ENCODE peak calls at places on chromosomes 2 and 18, in six cellular contexts. One of them, this sample, is unnamed. For H3K4me1, the result is how much of the 10 kb centered on the place peaks cover.

GRCh38 chr2:83042053-83042452 is 1417.0 kb downstream of the SUCLG1 start:
- DNase-seq in OCI-LY7: no peak
- DNase-seq in lower lobe of right lung: no peak
- DNase-seq in HepG2: no peak
- DNase-seq in Karpas-422: no peak
- DNase-seq in SJSA1: no peak
- DNase-seq in this sample: no peak

GRCh38 chr18:3457261-3457724 is 7.3 kb downstream of the TGIF1 start:
- DNase-seq in OCI-LY7: no peak
- DNase-seq in lower lobe of right lung: no peak
- DNase-seq in HepG2: no peak
- DNase-seq in Karpas-422: no peak
- DNase-seq in SJSA1: no peak
- DNase-seq in this sample: no peak

GRCh38 chr2:179031731-179032408 is 18.1 kb downstream of the CCDC141 start:
- DNase-seq in OCI-LY7: peak
- DNase-seq in lower lobe of right lung: no peak
- DNase-seq in HepG2: no peak
- DNase-seq in Karpas-422: no peak
- DNase-seq in SJSA1: no peak
- DNase-seq in this sample: no peak

GRCh38 chr2:32772623-32773221 is 144.9 kb downstream of the TTC27 start:
- DNase-seq in OCI-LY7: peak
- DNase-seq in lower lobe of right lung: no peak
- DNase-seq in HepG2: peak
- DNase-seq in Karpas-422: peak
- DNase-seq in SJSA1: no peak
- DNase-seq in this sample: no peak

GRCh38 chr2:96533292-96534073 is 3.1 kb upstream of the ARID5A start:
- DNase-seq in OCI-LY7: no peak
- DNase-seq in lower lobe of right lung: peak
- DNase-seq in HepG2: no peak
- DNase-seq in Karpas-422: peak
- DNase-seq in SJSA1: no peak
- DNase-seq in this sample: peak

GRCh38 chr2:96131152-96131817 is 7.0 kb downstream of the ASTL start:
- DNase-seq in OCI-LY7: no peak
- DNase-seq in lower lobe of right lung: no peak
- DNase-seq in HepG2: no peak
- DNase-seq in Karpas-422: no peak
- DNase-seq in SJSA1: no peak
- DNase-seq in this sample: no peak

GRCh38 chr2:152646775-152647174 is 70.5 kb downstream of the PRPF40A start:
- DNase-seq in OCI-LY7: no peak
- DNase-seq in lower lobe of right lung: no peak
- DNase-seq in HepG2: peak
- DNase-seq in Karpas-422: no peak
- DNase-seq in SJSA1: no peak
- DNase-seq in this sample: no peak

GRCh38 chr2:170170281-170171035 is 7.5 kb upstream of the MYO3B start:
- DNase-seq in OCI-LY7: no peak
- DNase-seq in lower lobe of right lung: no peak
- DNase-seq in HepG2: no peak
- DNase-seq in Karpas-422: no peak
- DNase-seq in SJSA1: no peak
- DNase-seq in this sample: no peak

GRCh38 chr2:175126661-175127060 is 41.3 kb downstream of the ATF2 start:
- DNase-seq in OCI-LY7: no peak
- DNase-seq in lower lobe of right lung: no peak
- DNase-seq in HepG2: no peak
- DNase-seq in Karpas-422: no peak
- DNase-seq in SJSA1: no peak
- DNase-seq in this sample: peak
- H3K4me1 ChIP-seq in OCI-LY7: under half
- H3K4me1 ChIP-seq in lower lobe of right lung: under half
- H3K4me1 ChIP-seq in HepG2: under half
- H3K4me1 ChIP-seq in Karpas-422: under half
- H3K4me1 ChIP-seq in SJSA1: under half
- H3K4me1 ChIP-seq in this sample: under half

GRCh38 chr18:25278415-25278814 is 73.6 kb downstream of the ZNF521 start:
- DNase-seq in OCI-LY7: no peak
- DNase-seq in lower lobe of right lung: no peak
- DNase-seq in HepG2: no peak
- DNase-seq in Karpas-422: no peak
- DNase-seq in SJSA1: no peak
- DNase-seq in this sample: no peak
- H3K4me1 ChIP-seq in OCI-LY7: under half
- H3K4me1 ChIP-seq in lower lobe of right lung: under half
- H3K4me1 ChIP-seq in HepG2: under half
- H3K4me1 ChIP-seq in Karpas-422: under half
- H3K4me1 ChIP-seq in SJSA1: under half
- H3K4me1 ChIP-seq in this sample: under half

DNA sequence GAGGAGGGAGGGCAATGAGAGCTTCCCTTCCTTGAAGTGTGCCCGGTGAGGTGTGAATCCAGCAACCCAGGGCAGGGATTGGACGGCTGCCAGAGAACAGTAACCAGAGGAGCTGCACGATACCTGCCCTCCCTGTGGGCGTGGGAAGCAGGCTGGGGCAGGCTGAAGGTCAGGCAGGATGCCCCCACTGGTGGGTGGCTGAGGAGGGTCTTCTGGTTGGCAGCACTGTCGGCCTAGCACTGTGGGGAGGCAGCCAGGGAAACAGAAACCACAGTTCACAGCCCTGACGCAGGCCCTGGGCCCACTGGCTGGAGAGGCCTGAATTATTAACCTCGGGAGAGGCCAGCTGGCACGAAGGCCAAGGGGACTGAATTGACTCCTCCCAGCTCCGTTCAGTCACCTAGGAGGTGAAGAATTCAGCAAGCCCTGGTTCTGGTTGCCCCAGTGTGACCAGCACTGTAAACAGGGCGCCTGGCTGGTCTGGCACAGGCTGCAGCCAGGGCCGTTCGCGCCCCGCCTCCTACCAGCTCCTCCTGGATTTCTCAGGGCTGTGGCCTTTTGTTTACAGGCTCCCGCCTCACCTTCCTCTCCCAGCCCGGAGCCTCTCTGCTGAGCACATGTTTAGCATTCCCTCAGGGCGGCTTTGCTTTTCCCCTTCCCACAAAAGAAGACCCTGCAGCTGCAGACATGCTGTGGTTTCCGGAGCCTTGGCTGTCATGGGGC is 97.7 kb downstream of the B3GNT2 start:
- DNase-seq in OCI-LY7: peak
- DNase-seq in lower lobe of right lung: peak
- DNase-seq in HepG2: peak
- DNase-seq in Karpas-422: no peak
- DNase-seq in SJSA1: no peak
- DNase-seq in this sample: peak
- H3K4me1 ChIP-seq in OCI-LY7: under half
- H3K4me1 ChIP-seq in lower lobe of right lung: under half
- H3K4me1 ChIP-seq in HepG2: under half
- H3K4me1 ChIP-seq in Karpas-422: under half
- H3K4me1 ChIP-seq in SJSA1: under half
- H3K4me1 ChIP-seq in this sample: under half

DNA sequence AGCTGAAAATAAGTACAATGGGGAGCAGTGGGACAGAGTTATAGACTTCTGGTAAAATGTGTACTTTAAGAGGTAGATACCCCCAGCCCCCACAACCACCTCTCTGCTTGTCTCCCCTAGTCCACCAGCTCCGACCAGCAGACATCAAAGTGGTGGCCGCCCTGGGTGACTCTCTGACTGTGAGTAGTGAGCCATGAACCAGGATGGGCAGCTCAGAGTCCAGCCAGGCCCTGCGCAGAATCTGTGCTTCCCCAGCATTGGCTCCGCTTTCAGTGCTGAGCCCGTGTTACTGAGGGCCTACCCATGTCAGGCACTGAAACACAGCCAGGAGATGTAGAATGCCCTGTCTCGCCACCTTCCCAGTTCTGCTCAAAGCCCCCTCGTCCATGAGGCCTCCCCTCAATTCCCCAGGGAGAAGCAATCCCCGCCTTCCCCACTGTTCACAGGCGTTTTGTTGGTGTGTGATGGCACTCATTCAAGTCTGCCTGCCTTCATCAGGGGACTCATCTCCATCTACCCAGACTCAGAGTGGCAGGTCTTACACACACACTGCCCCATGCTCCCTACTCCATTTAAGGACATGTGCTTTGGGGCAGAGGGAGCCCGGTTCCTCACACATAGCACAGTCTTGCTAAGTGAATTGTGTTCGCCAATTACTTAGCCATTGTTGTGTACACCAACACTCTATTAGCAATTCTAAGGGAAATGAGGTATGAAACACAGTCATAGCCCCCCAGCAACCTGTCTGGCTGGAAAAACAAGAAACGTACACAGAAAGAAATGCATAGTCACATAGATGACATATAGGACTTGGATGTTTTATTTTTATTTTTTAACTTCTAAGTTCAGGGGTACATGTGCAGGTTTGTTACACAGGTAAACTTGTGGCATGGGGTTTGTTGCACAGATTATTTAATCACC is 122.6 kb downstream of the PLB1 start:
- DNase-seq in OCI-LY7: no peak
- DNase-seq in lower lobe of right lung: no peak
- DNase-seq in HepG2: peak
- DNase-seq in Karpas-422: no peak
- DNase-seq in SJSA1: no peak
- DNase-seq in this sample: no peak
- H3K4me1 ChIP-seq in OCI-LY7: under half
- H3K4me1 ChIP-seq in lower lobe of right lung: under half
- H3K4me1 ChIP-seq in HepG2: half or more
- H3K4me1 ChIP-seq in Karpas-422: under half
- H3K4me1 ChIP-seq in SJSA1: under half
- H3K4me1 ChIP-seq in this sample: under half

GRCh38 chr18:55415258-55415871 is 172.6 kb downstream of the TCF4 start:
- DNase-seq in OCI-LY7: peak
- DNase-seq in lower lobe of right lung: peak
- DNase-seq in HepG2: peak
- DNase-seq in Karpas-422: peak
- DNase-seq in SJSA1: peak
- DNase-seq in this sample: peak
- H3K4me1 ChIP-seq in OCI-LY7: half or more
- H3K4me1 ChIP-seq in lower lobe of right lung: under half
- H3K4me1 ChIP-seq in HepG2: under half
- H3K4me1 ChIP-seq in Karpas-422: half or more
- H3K4me1 ChIP-seq in SJSA1: under half
- H3K4me1 ChIP-seq in this sample: under half

GRCh38 chr18:35707247-35707646 is 125.7 kb downstream of the GALNT1 start:
- DNase-seq in OCI-LY7: no peak
- DNase-seq in lower lobe of right lung: no peak
- DNase-seq in HepG2: no peak
- DNase-seq in Karpas-422: no peak
- DNase-seq in SJSA1: no peak
- DNase-seq in this sample: peak
- H3K4me1 ChIP-seq in OCI-LY7: under half
- H3K4me1 ChIP-seq in lower lobe of right lung: under half
- H3K4me1 ChIP-seq in HepG2: half or more
- H3K4me1 ChIP-seq in Karpas-422: under half
- H3K4me1 ChIP-seq in SJSA1: under half
- H3K4me1 ChIP-seq in this sample: under half

DNA sequence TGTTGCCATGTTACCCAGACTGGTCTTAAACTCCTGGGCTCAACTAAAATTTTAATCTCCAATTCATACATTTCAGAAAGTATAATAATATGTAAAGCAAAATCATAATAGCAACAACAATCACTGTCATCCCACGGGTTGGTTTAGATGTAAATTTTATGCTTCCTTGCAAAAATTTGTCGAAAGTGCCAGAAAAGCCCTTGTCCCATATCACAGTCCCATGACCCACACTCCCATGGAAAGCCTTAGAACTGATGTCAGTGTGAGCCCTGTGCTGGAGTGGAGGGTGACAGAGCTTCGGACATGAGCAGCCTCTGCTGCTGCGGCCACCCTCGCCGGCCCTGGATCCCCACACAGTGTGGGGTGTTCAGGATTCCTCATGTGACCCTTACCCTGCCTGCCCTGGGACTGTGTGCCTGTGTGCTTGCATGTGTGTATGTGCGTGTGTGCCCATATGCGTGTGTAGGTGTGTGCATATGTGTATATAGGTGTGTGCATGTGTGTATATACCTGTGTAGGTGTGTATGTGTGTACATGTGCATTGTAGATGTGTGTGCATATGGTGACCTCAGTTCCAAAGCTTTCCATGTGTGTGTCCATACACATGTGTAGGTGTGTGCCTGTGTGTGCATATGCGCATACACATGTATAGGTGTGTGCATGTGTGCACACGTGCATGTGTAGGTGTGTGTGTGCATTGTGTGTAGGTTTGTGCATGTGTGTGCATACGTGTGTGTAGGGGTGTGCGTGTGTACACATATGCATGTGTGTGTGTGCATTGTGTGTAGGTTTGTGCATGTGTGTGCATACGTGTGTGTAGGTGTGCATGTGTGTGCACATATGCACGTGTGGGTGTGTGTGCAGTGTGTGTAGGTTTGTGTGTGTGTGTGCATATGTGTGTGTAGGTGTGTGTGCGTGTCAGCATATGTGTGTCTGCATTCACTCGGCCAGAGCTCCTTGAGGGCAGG is 65.1 kb downstream of the HPCAL1 start:
- DNase-seq in OCI-LY7: no peak
- DNase-seq in lower lobe of right lung: no peak
- DNase-seq in HepG2: no peak
- DNase-seq in Karpas-422: no peak
- DNase-seq in SJSA1: no peak
- DNase-seq in this sample: no peak
- H3K4me1 ChIP-seq in OCI-LY7: under half
- H3K4me1 ChIP-seq in lower lobe of right lung: half or more
- H3K4me1 ChIP-seq in HepG2: half or more
- H3K4me1 ChIP-seq in Karpas-422: under half
- H3K4me1 ChIP-seq in SJSA1: under half
- H3K4me1 ChIP-seq in this sample: under half